ENCODE peak calls at places on chromosomes 13 and 19, in ten cellular contexts. I, C, J, E, X, N, D, Q, U and P are unnamed samples. For H3K9me3, the result is how much of the 10 kb centered on the place peaks cover.

GRCh38 chr19:15324791-15325519 is 7.4 kb downstream of the BRD4 start:
- DNase-seq in N (no peak), C (no peak), X (peak), J (peak), Q (no peak), D (peak), U (no peak), I (no peak), E (no peak), P (no peak)

GRCh38 chr19:55210120-55210493 is 806 bp upstream of the PTPRH start:
- DNase-seq in D (no peak), X (no peak), J (peak), U (no peak), E (peak), I (peak), C (peak), N (no peak), Q (peak), P (no peak)

GRCh38 chr19:646798-647565 is 7.3 kb downstream of the FGF22 start:
- DNase-seq in C (no peak), U (no peak), J (no peak), E (no peak), N (no peak), Q (no peak), X (no peak), I (no peak), D (no peak), P (no peak)

GRCh38 chr13:96294930-96295657 is 205.2 kb downstream of the HS6ST3 start:
- DNase-seq in X (no peak), I (no peak), N (no peak), E (no peak), U (no peak), D (peak), C (no peak), J (no peak), Q (no peak), P (no peak)

GRCh38 chr13:82878536-82878935 is 1003.7 kb downstream of the SLITRK1 start:
- DNase-seq in N (no peak), D (no peak), Q (no peak), I (peak), E (peak), X (no peak), J (no peak), U (no peak), C (peak), P (no peak)

GRCh38 chr19:620166-620862 is 13.0 kb downstream of the POLRMT start:
- DNase-seq in I (no peak), E (no peak), D (no peak), C (no peak), N (no peak), U (no peak), Q (no peak), J (no peak), X (no peak), P (no peak)

GRCh38 chr19:41328157-41328817 is 18.3 kb downstream of the CCDC97 start:
- DNase-seq in X (no peak), I (no peak), J (no peak), Q (no peak), D (no peak), E (no peak), C (peak), U (no peak), N (no peak), P (no peak)

GRCh38 chr19:39704181-39705044 is at the start of gene LGALS14:
- DNase-seq in D (no peak), Q (no peak), I (no peak), N (no peak), X (no peak), E (no peak), J (no peak), U (no peak), C (no peak), P (no peak)

GRCh38 chr13:38590796-38591507 is 95.9 kb upstream of the FREM2 start:
- DNase-seq in J (no peak), E (no peak), U (no peak), I (no peak), N (peak), X (no peak), D (no peak), Q (no peak), C (no peak), P (no peak)

GRCh38 chr13:76696370-76696769 is 189.8 kb downstream of the KCTD12 start:
- DNase-seq in D (no peak), N (no peak), Q (no peak), U (no peak), X (no peak), J (no peak), I (peak), E (peak), C (peak), P (no peak)

GRCh38 chr19:1251503-1252220 is 3.3 kb downstream of the MIDN start:
- DNase-seq in C (no peak), D (no peak), J (peak), Q (peak), E (no peak), X (peak), U (no peak), N (peak), I (no peak), P (peak)

GRCh38 chr13:77184455-77184854 is 142.4 kb downstream of the MYCBP2 start:
- DNase-seq in X (no peak), N (no peak), D (no peak), U (no peak), E (no peak), Q (no peak), J (no peak), C (no peak), I (no peak), P (no peak)

GRCh38 chr19:22517496-22518411 is 95.6 kb upstream of the ZNF98 start:
- DNase-seq in E (no peak), U (no peak), N (no peak), X (no peak), Q (no peak), D (no peak), J (no peak), C (no peak), I (no peak), P (no peak)
- H3K9me3 ChIP-seq in E (under half), U (half or more), N (half or more), X (under half), Q (under half), D (half or more), J (under half), C (under half), I (under half), P (under half)

DNA sequence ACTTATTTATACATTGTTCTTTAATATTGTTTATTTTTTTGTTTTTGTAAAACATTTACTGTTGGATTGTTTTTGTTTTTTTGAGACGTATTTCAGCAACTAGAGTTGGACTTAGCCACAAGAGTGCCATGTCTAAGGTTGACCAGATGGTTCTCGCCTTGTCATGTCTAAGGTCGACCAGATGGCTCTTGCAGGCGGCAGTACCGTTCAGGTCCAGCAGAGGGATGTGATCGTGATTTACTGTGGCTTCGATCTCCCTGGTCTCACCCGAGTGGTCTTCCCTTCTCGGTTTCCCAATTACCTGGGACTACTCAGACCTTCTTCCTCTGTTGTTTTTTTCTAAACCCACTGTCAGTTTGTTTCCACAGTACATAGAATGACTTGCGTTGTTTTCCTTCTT is 1438.6 kb downstream of the UQCRFS1 start:
- DNase-seq in N (no peak), X (peak), U (no peak), D (peak), E (no peak), C (no peak), Q (no peak), I (no peak), J (no peak), P (no peak)
- H3K9me3 ChIP-seq in N (under half), X (half or more), U (under half), D (under half), E (under half), C (under half), Q (under half), I (under half), J (under half), P (under half)

GRCh38 chr19:7088999-7089398 is 19.5 kb downstream of the ZNF557 start:
- DNase-seq in Q (no peak), U (no peak), J (no peak), D (no peak), C (no peak), I (no peak), X (no peak), E (no peak), N (no peak), P (no peak)
- H3K9me3 ChIP-seq in Q (under half), U (half or more), J (under half), D (half or more), C (half or more), I (half or more), X (half or more), E (under half), N (under half), P (half or more)

GRCh38 chr19:21610787-21611186 is 105.4 kb downstream of the ZNF429 start:
- DNase-seq in Q (no peak), I (no peak), J (no peak), E (no peak), U (no peak), N (no peak), D (no peak), C (no peak), X (no peak), P (no peak)
- H3K9me3 ChIP-seq in Q (under half), I (under half), J (under half), E (under half), U (under half), N (under half), D (under half), C (under half), X (under half), P (under half)

GRCh38 chr19:37537391-37537947 is 30.7 kb downstream of the ZNF793 start:
- DNase-seq in X (no peak), J (no peak), I (no peak), Q (no peak), U (no peak), N (no peak), D (no peak), C (peak), E (peak), P (no peak)
- H3K9me3 ChIP-seq in X (half or more), J (under half), I (half or more), Q (under half), U (half or more), N (under half), D (under half), C (half or more), E (under half), P (half or more)

GRCh38 chr19:44332145-44332544 is 24.3 kb downstream of the ZNF112 start:
- DNase-seq in U (no peak), E (no peak), N (no peak), I (no peak), C (no peak), J (no peak), Q (no peak), D (no peak), X (no peak), P (no peak)
- H3K9me3 ChIP-seq in U (half or more), E (under half), N (under half), I (half or more), C (half or more), J (under half), Q (half or more), D (half or more), X (half or more), P (under half)

DNA sequence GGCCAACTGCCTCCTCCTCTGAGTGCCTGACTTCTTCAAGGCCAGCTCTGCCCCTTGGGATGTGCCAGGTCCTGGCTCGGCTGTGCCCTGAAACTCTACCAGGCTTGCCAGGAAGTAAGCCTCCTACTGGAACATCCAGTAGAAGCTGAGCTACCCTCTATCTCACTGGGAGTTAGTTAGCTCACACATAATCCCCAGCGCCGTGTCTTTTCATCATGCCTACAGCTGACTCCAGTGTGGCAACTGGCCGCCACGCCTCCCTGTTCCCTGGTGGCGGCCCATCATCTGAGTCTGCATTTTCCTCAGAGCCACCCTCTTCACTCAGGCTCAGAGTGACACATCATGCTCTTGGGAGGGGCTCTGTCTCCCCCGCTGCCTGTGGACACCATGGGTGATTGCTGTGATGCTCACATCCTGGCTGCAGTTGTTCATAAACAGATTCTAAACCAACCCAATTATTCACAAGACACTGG is 131.8 kb upstream of the IRS2 start:
- DNase-seq in J (no peak), Q (no peak), C (peak), I (no peak), N (no peak), E (no peak), D (no peak), U (no peak), X (no peak), P (peak)
- H3K9me3 ChIP-seq in J (under half), Q (under half), C (under half), I (under half), N (under half), E (under half), D (under half), U (under half), X (under half), P (under half)

DNA sequence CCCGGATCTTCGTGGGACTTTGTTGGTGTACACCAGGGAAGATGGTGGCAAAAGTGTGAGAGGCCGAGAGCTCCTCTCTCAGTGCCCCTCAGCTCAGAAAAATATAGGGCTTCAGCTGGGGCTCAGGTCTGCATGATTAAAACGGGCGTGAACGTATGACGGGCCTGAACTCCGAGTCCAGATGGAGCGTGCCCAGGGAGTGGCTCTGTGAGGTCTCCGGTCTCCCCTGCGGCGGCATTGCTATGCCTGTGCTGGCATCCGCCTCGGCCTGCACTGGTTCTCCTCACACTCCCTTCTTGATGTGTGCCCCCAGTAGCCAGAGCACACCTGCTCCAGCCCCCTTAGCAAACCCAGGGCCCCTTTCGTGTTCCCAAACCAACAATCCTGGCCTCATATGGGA is 82.0 kb downstream of the TEX29 start:
- DNase-seq in E (no peak), X (no peak), Q (no peak), D (no peak), U (no peak), I (no peak), C (no peak), N (no peak), J (no peak), P (no peak)
- H3K9me3 ChIP-seq in E (under half), X (under half), Q (under half), D (under half), U (under half), I (under half), C (under half), N (under half), J (under half), P (under half)

DNA sequence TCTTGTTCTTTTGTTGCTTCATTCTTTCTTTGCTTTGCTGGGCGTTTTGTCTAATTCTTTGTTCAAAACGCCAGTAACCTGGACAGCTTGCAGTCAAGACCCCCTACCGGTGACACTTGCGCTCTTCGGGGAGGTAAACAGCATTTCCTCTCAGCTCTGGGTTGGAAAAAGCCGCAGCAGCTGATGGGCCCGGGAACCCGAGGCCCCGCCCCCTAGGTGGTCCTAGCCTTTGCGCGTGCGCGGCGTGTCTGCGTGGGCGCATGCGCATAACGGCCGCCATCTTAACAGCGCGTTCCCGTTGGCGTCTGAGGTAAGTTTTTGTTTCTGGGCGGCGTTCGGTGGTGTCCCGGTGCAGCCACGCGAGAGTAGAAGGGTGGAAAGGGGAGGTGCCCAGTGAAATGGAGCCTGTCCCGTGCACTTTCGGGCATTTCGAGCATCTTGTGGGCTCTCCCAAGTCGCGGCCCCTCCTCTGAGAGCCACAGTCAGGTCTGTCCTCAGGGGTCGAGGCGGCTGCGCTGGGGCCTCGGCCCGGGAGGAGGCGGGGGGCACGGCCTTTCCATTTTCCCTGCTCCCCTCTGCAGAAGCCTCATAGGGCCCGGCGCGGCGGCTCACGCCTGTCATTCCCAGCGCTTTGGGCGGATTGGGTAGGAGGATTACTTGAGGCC is at the start of gene ZNF559:
- DNase-seq in U (peak), Q (peak), C (peak), I (peak), X (peak), N (peak), E (peak), J (peak), D (peak), P (peak)
- H3K9me3 ChIP-seq in U (under half), Q (under half), C (under half), I (under half), X (half or more), N (under half), E (under half), J (under half), D (under half), P (under half)

DNA sequence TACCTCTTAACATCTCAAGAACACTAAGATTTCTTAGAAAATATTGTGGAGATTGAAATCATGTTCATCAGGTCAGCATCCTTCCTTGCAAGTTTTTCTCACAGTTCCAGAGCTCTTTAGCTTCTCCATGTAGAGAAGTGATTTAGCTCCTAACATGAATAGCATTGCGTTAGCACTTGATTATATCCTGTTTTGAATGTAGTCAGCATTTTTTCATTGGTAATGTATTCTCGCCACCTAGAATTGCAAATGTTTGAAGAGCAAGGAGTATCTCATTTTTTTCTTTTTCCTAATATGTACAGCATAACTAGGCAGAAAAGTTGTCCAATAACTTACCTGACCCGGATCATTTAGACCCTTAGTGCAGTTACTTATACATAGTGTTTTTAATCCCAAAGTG is 6.6 kb downstream of the ZNF470 start:
- DNase-seq in Q (no peak), I (no peak), N (no peak), C (no peak), X (no peak), J (no peak), E (no peak), U (no peak), D (no peak), P (no peak)
- H3K9me3 ChIP-seq in Q (half or more), I (half or more), N (under half), C (half or more), X (half or more), J (under half), E (half or more), U (half or more), D (half or more), P (half or more)